ENCODE peak calls at places on chromosome 14, in six cellular contexts. U is AG04450, R is body of pancreas, F is esophagus squamous epithelium, W is endothelial cell of umbilical vein, Z is left ventricle myocardium inferior. I is an unnamed sample. For H3K9me3, the result is how much of the 10 kb centered on the place peaks cover.

GRCh38 chr14:60753264-60754126 is 18.9 kb downstream of the MNAT1 start:
- DNase-seq in U (no peak), R (peak), F (no peak), W (no peak), Z (no peak), I (no peak)

GRCh38 chr14:24367506-24368214 is at the start of gene NFATC4:
- DNase-seq in U (peak), R (peak), F (no peak), W (peak), Z (peak), I (peak)

GRCh38 chr14:102776761-102777710 is at the start of gene TRAF3:
- DNase-seq in U (no peak), R (peak), F (no peak), W (peak), Z (peak), I (peak)

GRCh38 chr14:75487155-75487671 is 35.1 kb upstream of the BATF start:
- DNase-seq in U (no peak), R (no peak), F (no peak), W (no peak), Z (no peak), I (no peak)

GRCh38 chr14:34297786-34298520 is 164.1 kb downstream of the SPTSSA start:
- DNase-seq in U (no peak), R (no peak), F (no peak), W (no peak), Z (no peak), I (no peak)

GRCh38 chr14:93219103-93219726 is 12.2 kb downstream of the UBR7 start:
- DNase-seq in U (no peak), R (peak), F (no peak), W (peak), Z (no peak), I (no peak)

GRCh38 chr14:60658909-60659585 is 9.8 kb upstream of the SIX1 start:
- DNase-seq in U (no peak), R (no peak), F (no peak), W (no peak), Z (no peak), I (no peak)

GRCh38 chr14:106622200-106622745 is 1095.9 kb downstream of the TMEM121 start:
- DNase-seq in U (no peak), R (no peak), F (no peak), W (no peak), Z (no peak), I (no peak)

GRCh38 chr14:90555126-90556049 is 158.6 kb downstream of the CALM1 start:
- DNase-seq in U (no peak), R (no peak), F (no peak), W (no peak), Z (no peak), I (no peak)

GRCh38 chr14:98909251-98909944 is 362.6 kb downstream of the BCL11B start:
- DNase-seq in U (no peak), R (peak), F (no peak), W (no peak), Z (no peak), I (no peak)

GRCh38 chr14:74325446-74325845 is 22.7 kb upstream of the ABCD4 start:
- DNase-seq in U (no peak), R (no peak), F (no peak), W (no peak), Z (no peak), I (no peak)

GRCh38 chr14:25953532-25954144 is 644.2 kb downstream of the NOVA1 start:
- DNase-seq in U (no peak), R (peak), F (peak), W (peak), Z (no peak), I (no peak)

GRCh38 chr14:91216731-91217226 is 27.7 kb downstream of the GPR68 start:
- DNase-seq in U (no peak), R (no peak), F (no peak), W (no peak), Z (no peak), I (no peak)

GRCh38 chr14:30034049-30034635 is 106.5 kb upstream of the PRKD1 start:
- DNase-seq in U (no peak), R (no peak), F (no peak), W (no peak), Z (no peak), I (no peak)

GRCh38 chr14:72903707-72904106 is 9.8 kb upstream of the DPF3 start:
- DNase-seq in U (no peak), R (no peak), F (no peak), W (no peak), Z (no peak), I (no peak)

GRCh38 chr14:36365766-36366165 is 45.3 kb upstream of the MBIP start:
- DNase-seq in U (no peak), R (no peak), F (no peak), W (no peak), Z (no peak), I (no peak)

GRCh38 chr14:35134329-35135123 is 12.2 kb downstream of the PRORP start:
- DNase-seq in U (no peak), R (no peak), F (no peak), W (no peak), Z (no peak), I (no peak)

GRCh38 chr14:38101679-38102078 is 106.0 kb upstream of the SSTR1 start:
- DNase-seq in U (no peak), R (no peak), F (no peak), W (no peak), Z (no peak), I (no peak)

GRCh38 chr14:98207466-98207865 is 1064.5 kb downstream of the BCL11B start:
- DNase-seq in U (no peak), R (no peak), F (no peak), W (no peak), Z (no peak), I (no peak)

GRCh38 chr14:74302160-74302628 is 540 bp downstream of the ABCD4 start:
- DNase-seq in U (no peak), R (no peak), F (no peak), W (peak), Z (no peak), I (no peak)

GRCh38 chr14:74649673-74650072 is 37.6 kb upstream of the LTBP2 start:
- DNase-seq in U (no peak), R (no peak), F (no peak), W (peak), Z (no peak), I (no peak)

GRCh38 chr14:59251811-59252771 is 63.6 kb downstream of the DAAM1 start:
- DNase-seq in U (no peak), R (no peak), F (no peak), W (no peak), Z (no peak), I (no peak)

GRCh38 chr14:96582641-96582980 is 80.4 kb downstream of the PAPOLA start:
- DNase-seq in U (no peak), R (no peak), F (no peak), W (no peak), Z (no peak), I (no peak)

GRCh38 chr14:69037790-69038448 is 58.8 kb upstream of the ACTN1 start:
- DNase-seq in U (no peak), R (no peak), F (no peak), W (peak), Z (no peak), I (no peak)

GRCh38 chr14:86712176-86712575 is 1182.2 kb downstream of the FLRT2 start:
- DNase-seq in U (no peak), R (no peak), F (no peak), W (no peak), Z (no peak), I (no peak)

GRCh38 chr14:21989090-21989489 is 315.5 kb upstream of the OR4E1 start:
- DNase-seq in U (no peak), R (no peak), F (no peak), W (no peak), Z (no peak), I (no peak)

GRCh38 chr14:93064411-93065271 is 51.1 kb downstream of the ITPK1 start:
- DNase-seq in U (no peak), R (no peak), F (no peak), W (no peak), Z (peak), I (no peak)

GRCh38 chr14:61861320-61861865 is 99.2 kb downstream of the SNAPC1 start:
- DNase-seq in U (no peak), R (no peak), F (no peak), W (no peak), Z (no peak), I (no peak)

GRCh38 chr14:98444077-98444476 is 827.9 kb downstream of the BCL11B start:
- DNase-seq in U (no peak), R (no peak), F (no peak), W (no peak), Z (no peak), I (no peak)

GRCh38 chr14:102829106-102829505 is 51.9 kb downstream of the TRAF3 start:
- DNase-seq in U (peak), R (no peak), F (no peak), W (no peak), Z (no peak), I (no peak)

GRCh38 chr14:100824156-100824555 is 1.8 kb upstream of the MEG3 start:
- DNase-seq in U (no peak), R (peak), F (no peak), W (peak), Z (peak), I (no peak)

GRCh38 chr14:67221248-67221981 is 19.8 kb upstream of the PALS1 start:
- DNase-seq in U (peak), R (no peak), F (no peak), W (no peak), Z (no peak), I (no peak)

GRCh38 chr14:101470266-101470665 is 91.0 kb upstream of the DIO3 start:
- DNase-seq in U (no peak), R (no peak), F (no peak), W (no peak), Z (no peak), I (peak)

GRCh38 chr14:25411933-25412757 is 362.2 kb upstream of the STXBP6 start:
- DNase-seq in U (no peak), R (no peak), F (no peak), W (no peak), Z (no peak), I (no peak)

GRCh38 chr14:102654298-102654697 is 61.8 kb downstream of the RCOR1 start:
- DNase-seq in U (no peak), R (no peak), F (no peak), W (no peak), Z (no peak), I (no peak)

GRCh38 chr14:105374389-105374788 is 23.9 kb upstream of the TEX22 start:
- DNase-seq in U (no peak), R (no peak), F (no peak), W (no peak), Z (no peak), I (no peak)

DNA sequence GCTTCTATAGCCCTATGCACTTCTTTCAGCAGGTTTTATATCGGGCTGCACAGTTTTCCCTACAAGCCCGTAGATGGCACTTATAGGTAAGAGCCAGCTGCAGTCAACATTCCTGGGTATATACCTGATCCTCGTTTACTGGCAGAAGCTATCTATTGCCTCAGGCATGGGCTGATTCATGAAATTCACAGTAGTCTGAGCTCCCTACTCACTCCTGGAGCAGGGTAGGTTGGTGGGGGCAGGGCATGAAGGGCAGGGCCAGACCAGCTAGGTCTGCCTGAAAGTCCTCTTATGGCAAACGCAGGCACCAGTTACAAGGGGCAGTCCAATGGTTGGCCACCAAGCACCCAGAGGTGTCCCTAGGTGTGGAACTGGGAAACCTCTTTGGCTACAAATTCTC is 345.8 kb downstream of the RPS29 start:
- DNase-seq in U (no peak), R (no peak), F (no peak), W (no peak), Z (no peak), I (no peak)
- TF ChIP-seq CTCF in U (no peak), R (no peak), F (no peak), W (no peak), Z (no peak), I (no peak)

GRCh38 chr14:77424862-77425261 is 1.5 kb upstream of the NOXRED1 start:
- DNase-seq in U (no peak), R (no peak), F (no peak), W (no peak), Z (no peak), I (no peak)

GRCh38 chr14:77423423-77423822 is at the start of gene NOXRED1:
- DNase-seq in U (no peak), R (no peak), F (no peak), W (no peak), Z (no peak), I (no peak)

GRCh38 chr14:77421241-77421640 is 2.1 kb downstream of the NOXRED1 start:
- DNase-seq in U (no peak), R (no peak), F (no peak), W (no peak), Z (no peak), I (no peak)

GRCh38 chr14:77426396-77426795 is 3.1 kb upstream of the NOXRED1 start:
- DNase-seq in U (no peak), R (no peak), F (no peak), W (no peak), Z (no peak), I (no peak)
- H3K9me3 ChIP-seq in U (under half), R (under half), F (under half), W (under half), Z (under half), I (under half)

GRCh38 chr14:76773188-76773885 is 12.1 kb downstream of the VASH1 start:
- DNase-seq in U (peak), R (peak), F (no peak), W (peak), Z (peak), I (peak)
- H3K27ac ChIP-seq in U (peak), R (no peak), F (peak), W (peak), Z (peak), I (peak)

GRCh38 chr14:71720978-71721624 is 211.1 kb upstream of the RGS6 start:
- DNase-seq in U (no peak), R (peak), F (no peak), W (peak), Z (no peak), I (no peak)
- TF ChIP-seq CTCF in U (peak), R (peak), F (peak), W (peak), Z (peak), I (peak)

GRCh38 chr14:55316528-55316927 is 45.3 kb downstream of the FBXO34 start:
- DNase-seq in U (no peak), R (no peak), F (no peak), W (no peak), Z (no peak), I (no peak)
- H3K9me3 ChIP-seq in U (under half), R (under half), F (under half), W (under half), Z (under half), I (under half)

GRCh38 chr14:51616724-51617409 is 34.8 kb upstream of the FRMD6 start:
- DNase-seq in U (peak), R (peak), F (no peak), W (peak), Z (no peak), I (no peak)
- H3K27ac ChIP-seq in U (no peak), R (peak), F (peak), W (peak), Z (no peak), I (no peak)

I was measured in ascending aorta.